ENCODE peak calls at places on chromosomes 3 and 15, in six cellular contexts. V is K562, P is transverse colon, G is stomach, A is A549, M is ovary. H is an unnamed sample. For H3K4me1, the result is how much of the 10 kb centered on the place peaks cover.

GRCh38 chr3:13569641-13570390 is 20.9 kb downstream of the FBLN2 start:
- DNase-seq in P (no peak), V (no peak), A (no peak), M (no peak), G (no peak), H (no peak)

GRCh38 chr3:46671541-46672348 is 21.7 kb downstream of the ALS2CL start:
- DNase-seq in M (peak), G (no peak), A (no peak), V (no peak), P (peak), H (no peak)

GRCh38 chr3:70042683-70043082 is 43.1 kb downstream of the SAMMSON start:
- DNase-seq in G (no peak), A (no peak), P (no peak), M (no peak), V (no peak), H (no peak)

GRCh38 chr3:136914739-136915138 is 43.0 kb upstream of the IL20RB start:
- DNase-seq in P (no peak), V (no peak), M (no peak), A (no peak), G (no peak), H (no peak)

GRCh38 chr15:58141894-58142293 is 3.7 kb downstream of the AQP9 start:
- DNase-seq in G (no peak), V (no peak), M (no peak), A (no peak), P (no peak), H (no peak)

GRCh38 chr15:98898122-98898521 is 109.5 kb downstream of the PGPEP1L start:
- DNase-seq in G (no peak), A (no peak), P (no peak), M (no peak), V (no peak), H (no peak)

GRCh38 chr3:141360888-141361598 is 7.3 kb upstream of the ZBTB38 start:
- DNase-seq in G (no peak), A (peak), V (peak), M (no peak), P (no peak), H (no peak)

GRCh38 chr15:47194718-47195117 is 522.6 kb upstream of the SEMA6D start:
- DNase-seq in M (no peak), P (no peak), A (no peak), G (no peak), V (no peak), H (no peak)

GRCh38 chr3:129226374-129226773 is 23.0 kb upstream of the COPG1 start:
- DNase-seq in P (peak), A (peak), G (peak), V (peak), M (peak), H (no peak)

GRCh38 chr3:41265823-41266273 is 66.5 kb downstream of the CTNNB1 start:
- DNase-seq in M (no peak), G (no peak), V (no peak), A (no peak), P (no peak), H (no peak)

GRCh38 chr15:50425219-50425618 is 1.0 kb downstream of the USP8 start:
- DNase-seq in P (no peak), G (no peak), M (no peak), V (no peak), A (no peak), H (no peak)

GRCh38 chr3:85652322-85652721 is 693.5 kb downstream of the CADM2 start:
- DNase-seq in P (no peak), V (no peak), A (no peak), M (no peak), G (no peak), H (no peak)

GRCh38 chr3:110491413-110491812 is 580.2 kb upstream of the NECTIN3 start:
- DNase-seq in V (no peak), M (no peak), G (no peak), P (no peak), A (no peak), H (no peak)

GRCh38 chr3:101065962-101066361 is 72.7 kb upstream of the ABI3BP start:
- DNase-seq in V (no peak), A (peak), G (no peak), P (no peak), M (no peak), H (no peak)

GRCh38 chr3:46908294-46908985 is 30.9 kb downstream of the PTH1R start:
- DNase-seq in P (no peak), A (no peak), M (peak), V (no peak), G (no peak), H (no peak)

GRCh38 chr15:24039683-24040082 is 352.6 kb upstream of the NDN start:
- DNase-seq in P (no peak), A (no peak), M (no peak), G (no peak), V (no peak), H (no peak)

GRCh38 chr15:59313703-59314332 is 58.9 kb downstream of the MYO1E start:
- DNase-seq in M (peak), A (peak), P (peak), V (no peak), G (peak), H (no peak)

GRCh38 chr3:152466784-152467183 is 198.1 kb downstream of the MBNL1 start:
- DNase-seq in V (no peak), G (no peak), A (peak), P (no peak), M (no peak), H (no peak)

GRCh38 chr3:147989344-147989743 is 580.2 kb downstream of the ZIC1 start:
- DNase-seq in A (no peak), M (no peak), P (no peak), V (no peak), G (no peak), H (no peak)

GRCh38 chr15:61681676-61682075 is 378.6 kb downstream of the VPS13C start:
- DNase-seq in A (no peak), P (no peak), V (no peak), G (no peak), M (no peak), H (peak)

GRCh38 chr3:46541856-46542255 is 24.2 kb downstream of the LRRC2 start:
- DNase-seq in V (no peak), A (no peak), G (no peak), M (no peak), P (no peak), H (no peak)

GRCh38 chr15:80494311-80494710 is 90.1 kb downstream of the ARNT2 start:
- DNase-seq in A (peak), M (no peak), P (no peak), G (no peak), V (no peak), H (no peak)

GRCh38 chr3:51896607-51897305 is 6.4 kb downstream of the IQCF1 start:
- DNase-seq in A (no peak), G (no peak), P (no peak), M (no peak), V (no peak), H (peak)

DNA sequence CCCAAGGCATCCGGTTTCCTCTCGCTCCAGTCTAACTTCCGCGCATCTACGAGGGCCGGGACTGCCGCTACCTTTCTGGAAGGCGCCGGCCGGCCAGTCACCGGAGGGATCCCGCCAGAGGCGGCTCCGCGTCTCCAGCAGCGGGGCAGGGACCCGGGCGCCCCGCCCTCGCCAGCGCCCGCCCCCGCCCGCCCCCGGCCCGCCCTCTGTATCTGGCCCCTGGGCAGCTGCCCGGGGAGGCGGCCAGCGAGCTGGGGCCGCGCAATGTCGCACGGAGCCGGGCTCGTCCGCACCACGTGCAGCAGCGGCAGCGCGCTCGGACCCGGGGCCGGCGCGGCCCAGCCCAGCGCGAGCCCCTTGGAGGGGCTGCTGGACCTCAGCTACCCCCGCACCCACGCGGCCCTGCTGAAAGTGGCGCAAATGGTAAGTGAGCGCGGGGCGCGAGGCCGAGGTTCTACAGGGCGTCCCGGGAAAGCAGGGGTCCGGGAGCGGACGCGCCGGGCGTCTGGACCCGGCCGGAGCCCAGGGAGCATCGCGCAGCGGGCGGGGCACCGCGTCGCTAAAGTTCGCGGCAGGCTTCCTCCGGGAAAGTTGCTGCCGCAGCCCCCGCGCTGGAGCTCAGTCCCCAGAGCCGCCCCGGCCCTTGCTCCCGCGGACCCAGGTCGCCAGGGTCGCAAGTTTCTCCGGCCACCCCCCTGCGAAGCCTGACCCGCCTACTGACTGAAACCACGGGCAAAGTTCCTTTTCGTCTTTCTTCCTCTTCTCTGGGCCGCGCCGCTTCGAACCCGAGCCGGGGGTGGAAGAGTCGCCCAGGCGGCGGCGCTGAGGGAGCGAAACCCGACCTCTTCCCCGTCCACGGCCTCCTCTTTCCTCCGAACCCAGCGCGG is at the start of gene CMTM7:
- DNase-seq in V (peak), P (peak), A (peak), M (peak), G (peak), H (no peak)
- TF ChIP-seq EP300 in V (no peak), P (no peak), A (no peak), M (no peak), G (no peak), H (no peak)

GRCh38 chr3:179438836-179439235 is 12.4 kb downstream of the GNB4 start:
- DNase-seq in V (no peak), P (no peak), G (no peak), M (no peak), A (no peak), H (no peak)

GRCh38 chr3:179432021-179432420 is 19.2 kb downstream of the GNB4 start:
- DNase-seq in M (no peak), P (no peak), A (no peak), V (no peak), G (no peak), H (no peak)

GRCh38 chr3:179432451-179432850 is 18.8 kb downstream of the GNB4 start:
- DNase-seq in V (no peak), G (no peak), P (no peak), M (no peak), A (no peak), H (no peak)

GRCh38 chr3:179436517-179436916 is 14.8 kb downstream of the GNB4 start:
- DNase-seq in A (no peak), V (no peak), M (no peak), P (no peak), G (no peak), H (no peak)
- H3K4me1 ChIP-seq in A (under half), V (under half), M (under half), P (under half), G (half or more), H (half or more)

GRCh38 chr3:11555211-11555782 is 88.4 kb downstream of the VGLL4 start:
- DNase-seq in P (no peak), G (no peak), V (no peak), A (no peak), M (peak), H (no peak)

GRCh38 chr3:11554666-11555065 is 89.0 kb downstream of the VGLL4 start:
- DNase-seq in P (no peak), M (peak), V (no peak), G (no peak), A (no peak), H (no peak)

GRCh38 chr3:11554236-11554610 is 89.5 kb downstream of the VGLL4 start:
- DNase-seq in G (no peak), M (peak), A (no peak), P (no peak), V (no peak), H (no peak)

GRCh38 chr3:11552289-11553264 is 91.1 kb downstream of the VGLL4 start:
- DNase-seq in A (no peak), G (no peak), M (peak), P (no peak), V (no peak), H (no peak)

DNA sequence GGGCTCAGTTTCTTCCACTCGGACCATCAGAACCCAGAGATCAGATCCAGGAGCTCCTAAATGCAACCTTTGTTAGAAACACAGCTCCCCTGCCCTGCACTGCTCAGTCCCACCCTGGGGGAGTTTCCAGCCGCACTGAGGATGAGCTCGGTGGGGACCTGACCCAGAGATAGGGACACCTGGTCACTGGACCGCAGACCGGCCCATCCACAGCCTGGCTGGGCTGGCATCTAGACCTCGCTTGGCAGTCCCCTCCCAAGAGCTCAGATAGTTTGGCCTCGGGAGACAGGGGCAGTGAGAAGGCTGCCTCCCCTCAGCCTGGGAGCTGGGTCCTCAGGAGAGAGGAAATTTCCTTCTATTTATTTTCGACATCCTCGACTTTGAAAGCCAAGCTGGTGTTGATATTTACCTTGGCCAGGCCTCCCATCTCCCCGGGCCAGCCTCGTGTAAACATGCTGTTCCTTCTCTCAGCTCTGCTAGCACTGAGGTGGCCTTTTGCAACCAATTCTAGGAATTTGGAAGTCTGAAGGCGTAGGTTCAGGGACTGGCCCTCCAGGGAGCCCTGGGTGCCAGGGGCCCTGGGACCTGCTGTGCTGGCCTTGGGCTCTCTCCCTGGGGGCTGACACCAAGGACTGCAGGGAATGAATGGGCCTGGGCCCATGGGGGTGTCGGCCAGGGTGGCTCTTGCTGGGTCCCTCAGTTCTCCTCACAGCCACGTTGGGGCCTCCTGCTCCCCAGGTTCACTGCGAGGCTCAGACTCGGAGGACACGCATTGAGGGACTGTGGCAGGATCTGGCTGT is 90.1 kb downstream of the VGLL4 start:
- DNase-seq in P (no peak), G (peak), V (no peak), A (no peak), M (peak), H (no peak)
- H3K27ac ChIP-seq in P (peak), G (peak), V (no peak), A (no peak), M (peak), H (peak)

GRCh38 chr3:65758871-65759598 is 279.7 kb downstream of the MAGI1 start:
- DNase-seq in M (no peak), P (no peak), A (no peak), V (no peak), G (no peak), H (no peak)
- TF ChIP-seq EP300 in M (no peak), P (no peak), A (no peak), V (no peak), G (no peak), H (no peak)

GRCh38 chr3:49005998-49006397 is 1.2 kb upstream of the WDR6 start:
- DNase-seq in M (no peak), G (no peak), A (no peak), V (no peak), P (no peak), H (no peak)

GRCh38 chr3:49009391-49009790 is 2.2 kb downstream of the WDR6 start:
- DNase-seq in A (no peak), P (no peak), M (no peak), G (no peak), V (no peak), H (no peak)

GRCh38 chr3:49007068-49007770 is at the start of gene WDR6:
- DNase-seq in V (peak), P (peak), A (peak), G (peak), M (peak), H (peak)

GRCh38 chr3:49006591-49007067 is 562 bp upstream of the WDR6 start:
- DNase-seq in G (no peak), M (peak), V (peak), A (no peak), P (peak), H (no peak)

GRCh38 chr3:49007771-49008528 is 759 bp downstream of the WDR6 start:
- DNase-seq in M (peak), G (peak), A (peak), P (peak), V (peak), H (peak)
- H3K4me1 ChIP-seq in M (under half), G (half or more), A (under half), P (under half), V (under half), H (under half)

DNA sequence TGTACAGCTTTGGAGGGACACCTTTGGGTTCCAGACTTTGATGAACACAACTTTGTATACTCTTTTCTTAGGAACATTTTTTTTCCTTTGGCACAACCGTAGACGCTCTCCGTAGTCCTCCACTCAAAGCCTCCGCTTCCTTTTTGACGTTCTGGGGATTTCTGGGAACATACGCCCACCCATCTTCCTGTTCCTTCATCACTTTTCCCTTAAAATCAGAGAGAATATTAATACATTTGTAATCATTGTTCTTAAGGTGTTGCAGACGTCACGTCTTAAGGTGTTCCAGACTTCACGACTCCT is 405 bp upstream of the SPG21 start:
- DNase-seq in P (no peak), V (no peak), M (no peak), A (peak), G (no peak), H (no peak)
- H3K27ac ChIP-seq in P (peak), V (peak), M (peak), A (peak), G (peak), H (peak)

DNA sequence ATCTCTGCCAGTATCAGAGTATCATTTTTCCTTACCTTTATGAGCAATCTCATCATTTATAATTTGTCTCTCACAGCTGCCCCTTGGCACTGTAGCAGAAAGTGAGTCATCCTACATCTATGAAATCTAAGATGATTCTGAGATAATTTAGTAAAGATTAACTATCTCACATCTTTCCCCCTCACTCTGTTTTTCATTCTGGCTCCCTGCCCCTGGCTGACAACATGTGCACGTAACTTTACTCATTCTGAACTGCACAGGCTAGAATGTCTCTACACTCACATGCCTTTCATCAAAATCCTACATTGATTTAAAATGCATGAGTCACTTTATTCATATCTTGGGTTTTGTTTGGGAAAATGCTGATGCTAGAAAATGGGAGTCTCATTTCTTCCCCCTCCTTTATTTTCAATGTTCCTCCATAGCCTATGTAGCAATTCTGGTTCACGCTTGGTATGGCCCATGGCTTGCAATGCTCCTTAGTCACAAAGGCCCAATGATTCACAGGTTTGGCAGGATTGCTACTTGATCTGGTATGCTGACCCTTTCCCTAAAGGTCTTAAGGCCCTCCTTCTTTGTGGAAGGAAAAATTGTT is 838.5 kb downstream of the TUSC7 start:
- DNase-seq in M (no peak), V (no peak), A (peak), P (no peak), G (no peak), H (no peak)
- TF ChIP-seq EP300 in M (no peak), V (no peak), A (peak), P (no peak), G (no peak), H (no peak)

H was measured in esophagus muscularis mucosa.